ENCODE peak calls at places on chromosomes 11 and 22, in nine cellular contexts. P, Q, E, I, M, L, F, O and Z are unnamed samples.

GRCh38 chr11:43367382-43368178 is 8.9 kb downstream of the TTC17 start:
- DNase-seq in P (no peak), Q (no peak), E (no peak), I (no peak), M (no peak), L (no peak), F (no peak), O (no peak), Z (no peak)

GRCh38 chr22:32409977-32410376 is 2.1 kb downstream of the RTCB start:
- DNase-seq in P (no peak), Q (no peak), E (no peak), I (peak), M (no peak), L (no peak), F (no peak), O (no peak), Z (no peak)

GRCh38 chr11:62911137-62912130 is 9.7 kb downstream of the CHRM1 start:
- DNase-seq in P (no peak), Q (no peak), E (no peak), I (no peak), M (no peak), L (no peak), F (no peak), O (no peak), Z (no peak)

GRCh38 chr11:73331138-73331916 is 23.3 kb downstream of the ARHGEF17 start:
- DNase-seq in P (peak), Q (no peak), E (peak), I (no peak), M (no peak), L (no peak), F (no peak), O (no peak), Z (no peak)

GRCh38 chr11:126631399-126631798 is 275.9 kb downstream of the ST3GAL4 start:
- DNase-seq in P (no peak), Q (no peak), E (no peak), I (no peak), M (no peak), L (no peak), F (no peak), O (no peak), Z (no peak)

GRCh38 chr22:27823221-27823620 is 21.7 kb upstream of the MN1 start:
- DNase-seq in P (no peak), Q (no peak), E (no peak), I (no peak), M (no peak), L (no peak), F (no peak), O (no peak), Z (no peak)

GRCh38 chr22:38572065-38572464 is 2.1 kb upstream of the DMC1 start:
- DNase-seq in P (peak), Q (no peak), E (peak), I (peak), M (peak), L (no peak), F (peak), O (peak), Z (peak)

GRCh38 chr22:26897384-26897783 is 240.0 kb downstream of the MIAT start:
- DNase-seq in P (no peak), Q (no peak), E (no peak), I (no peak), M (no peak), L (no peak), F (no peak), O (no peak), Z (no peak)

GRCh38 chr22:42080287-42080686 is 787 bp downstream of the SMDT1 start:
- DNase-seq in P (no peak), Q (peak), E (no peak), I (peak), M (peak), L (no peak), F (no peak), O (no peak), Z (peak)

GRCh38 chr11:109865558-109866186 is 227.5 kb upstream of the ZC3H12C start:
- DNase-seq in P (no peak), Q (no peak), E (peak), I (peak), M (peak), L (no peak), F (no peak), O (no peak), Z (peak)

GRCh38 chr11:47156333-47156732 is 20.3 kb downstream of the ARFGAP2 start:
- DNase-seq in P (no peak), Q (no peak), E (no peak), I (no peak), M (no peak), L (no peak), F (no peak), O (no peak), Z (no peak)

GRCh38 chr11:831132-831864 is 1.5 kb upstream of the CD151 start:
- DNase-seq in P (no peak), Q (no peak), E (no peak), I (no peak), M (no peak), L (no peak), F (no peak), O (no peak), Z (no peak)

GRCh38 chr11:128632151-128632791 is 44.9 kb upstream of the ETS1 start:
- DNase-seq in P (peak), Q (no peak), E (peak), I (peak), M (peak), L (no peak), F (no peak), O (peak), Z (peak)

GRCh38 chr11:122322369-122322768 is 206.4 kb upstream of the BLID start:
- DNase-seq in P (no peak), Q (no peak), E (no peak), I (no peak), M (no peak), L (no peak), F (no peak), O (no peak), Z (no peak)

GRCh38 chr11:64253481-64253880 is 2.2 kb downstream of the PLCB3 start:
- DNase-seq in P (no peak), Q (no peak), E (no peak), I (no peak), M (no peak), L (no peak), F (no peak), O (no peak), Z (no peak)

GRCh38 chr22:40479126-40479800 is 108.9 kb downstream of the SGSM3 start:
- DNase-seq in P (no peak), Q (no peak), E (no peak), I (no peak), M (peak), L (no peak), F (no peak), O (no peak), Z (no peak)

GRCh38 chr11:119107538-119108150 is 500 bp downstream of the C2CD2L start:
- DNase-seq in P (peak), Q (no peak), E (no peak), I (peak), M (no peak), L (no peak), F (peak), O (no peak), Z (peak)

GRCh38 chr11:83361831-83362230 is 75.7 kb upstream of the CCDC90B start:
- DNase-seq in P (no peak), Q (no peak), E (no peak), I (no peak), M (no peak), L (no peak), F (no peak), O (no peak), Z (no peak)

GRCh38 chr11:93895106-93895862 is 44.9 kb upstream of the VSTM5 start:
- DNase-seq in P (peak), Q (no peak), E (peak), I (peak), M (peak), L (no peak), F (no peak), O (peak), Z (peak)